ENCODE peak calls at places on chromosomes 11 and 22, in five cellular contexts. Y, F, H, M and B are unnamed samples.

GRCh38 chr22:48100685-48101417 is 1338.4 kb downstream of the TBC1D22A start:
- DNase-seq in M (no peak), H (no peak), F (no peak), Y (no peak), B (peak)

GRCh38 chr11:83063073-83063754 is 8.5 kb downstream of the RAB30 start:
- DNase-seq in M (no peak), H (peak), F (peak), Y (no peak), B (no peak)

GRCh38 chr22:37623075-37624016 is 14.7 kb downstream of the GGA1 start:
- DNase-seq in F (peak), Y (peak), H (no peak), M (peak), B (peak)

GRCh38 chr11:100777118-100777517 is 90.0 kb downstream of the ARHGAP42 start:
- DNase-seq in F (peak), Y (no peak), M (peak), H (no peak), B (no peak)

GRCh38 chr22:47400701-47401591 is 638.5 kb downstream of the TBC1D22A start:
- DNase-seq in M (no peak), Y (no peak), F (no peak), H (no peak), B (no peak)

GRCh38 chr11:67691149-67691548 is 16.7 kb upstream of the ALDH3B2 start:
- DNase-seq in F (no peak), H (no peak), Y (no peak), M (no peak), B (no peak)

GRCh38 chr11:68096962-68097361 is 24.2 kb downstream of the CHKA start:
- DNase-seq in F (no peak), H (no peak), M (no peak), Y (no peak), B (no peak)

GRCh38 chr11:113663567-113663966 is 42.5 kb downstream of the TMPRSS5 start:
- DNase-seq in M (no peak), F (no peak), Y (no peak), H (no peak), B (no peak)

GRCh38 chr22:37421468-37421877 is 5.8 kb downstream of the ELFN2 start:
- DNase-seq in M (no peak), Y (no peak), F (no peak), H (no peak), B (no peak)

GRCh38 chr22:48640890-48641771 is 1186.5 kb downstream of the BRD1 start:
- DNase-seq in H (no peak), M (no peak), F (no peak), Y (no peak), B (no peak)

GRCh38 chr11:86672007-86672621 is at the start of gene ME3:
- DNase-seq in Y (no peak), H (no peak), M (no peak), F (peak), B (peak)

GRCh38 chr11:47175746-47176327 is 842 bp downstream of the ARFGAP2 start:
- DNase-seq in F (no peak), H (no peak), Y (no peak), M (no peak), B (no peak)

GRCh38 chr11:47177846-47178245 is 1.2 kb upstream of the ARFGAP2 start:
- DNase-seq in F (no peak), H (no peak), Y (no peak), M (peak), B (no peak)

GRCh38 chr11:47178305-47178704 is 1.6 kb upstream of the ARFGAP2 start:
- DNase-seq in M (no peak), F (no peak), Y (no peak), H (no peak), B (no peak)

GRCh38 chr11:47177229-47177845 is 658 bp upstream of the ARFGAP2 start:
- DNase-seq in F (peak), Y (peak), H (peak), M (peak), B (no peak)

GRCh38 chr11:47176328-47177228 is at the start of gene ARFGAP2:
- DNase-seq in Y (peak), M (peak), F (peak), H (peak), B (no peak)
- TF ChIP-seq CEBPB in Y (no peak), M (no peak), F (no peak), H (no peak), B (no peak)

GRCh38 chr11:129143335-129143734 is 48.8 kb downstream of the ARHGAP32 start:
- DNase-seq in Y (no peak), M (peak), F (peak), H (no peak), B (no peak)
- TF ChIP-seq HDAC2 in Y (no peak), M (peak), F (no peak), H (no peak), B (no peak)

GRCh38 chr11:133903056-133903455 is 53.7 kb downstream of the IGSF9B start:
- DNase-seq in Y (no peak), M (no peak), F (no peak), H (no peak), B (no peak)

GRCh38 chr11:133900176-133901105 is 55.1 kb upstream of the SPATA19 start:
- DNase-seq in F (no peak), M (no peak), H (no peak), Y (no peak), B (no peak)

GRCh38 chr11:133901316-133901715 is 55.5 kb downstream of the IGSF9B start:
- DNase-seq in Y (no peak), M (no peak), H (no peak), F (no peak), B (no peak)

GRCh38 chr11:133902506-133902905 is 54.3 kb downstream of the IGSF9B start:
- DNase-seq in H (no peak), Y (no peak), F (no peak), M (no peak), B (no peak)

DNA sequence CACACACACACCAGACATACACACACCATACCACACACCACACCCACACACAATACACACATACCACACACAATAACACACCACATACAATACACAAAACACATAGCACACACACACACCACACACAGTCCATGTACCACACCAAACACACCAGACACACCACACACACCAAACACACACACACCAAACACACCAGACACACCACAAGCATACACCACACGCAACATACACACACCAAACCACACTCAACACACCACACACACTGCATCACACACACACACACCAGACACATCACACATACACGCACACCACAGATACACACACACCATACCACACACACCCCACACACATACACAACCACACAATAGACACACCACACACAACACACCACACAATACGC is 54.8 kb downstream of the IGSF9B start:
- DNase-seq in H (no peak), Y (no peak), F (no peak), M (no peak), B (no peak)
- TF ChIP-seq RFX5 in H (no peak), Y (no peak), F (no peak), M (no peak), B (no peak)

GRCh38 chr22:42074153-42074750 is at the start of gene PHETA2:
- DNase-seq in M (no peak), H (no peak), Y (no peak), F (no peak), B (no peak)
- TF ChIP-seq CEBPB in M (no peak), H (no peak), Y (no peak), F (no peak), B (no peak)

DNA sequence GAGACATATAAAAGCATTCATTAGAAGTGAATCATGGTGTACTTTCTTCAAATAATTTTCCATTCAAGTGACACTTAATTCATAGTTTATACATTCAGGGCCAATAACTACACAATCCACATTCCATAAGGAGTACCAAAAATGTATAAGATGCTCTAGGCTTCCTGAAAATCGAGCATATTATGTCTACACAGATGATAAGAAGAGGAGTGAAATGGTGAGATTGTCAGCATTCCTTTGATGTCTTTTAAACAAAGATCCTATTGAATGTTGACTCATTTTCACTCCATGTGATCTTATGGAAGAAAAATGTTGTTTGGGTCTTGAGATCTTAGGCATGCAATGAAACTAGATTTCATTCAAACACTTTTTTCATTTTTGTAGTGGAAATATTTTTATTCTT is 843.2 kb downstream of the KCNA4 start:
- DNase-seq in Y (no peak), F (peak), M (peak), H (no peak), B (no peak)
- TF ChIP-seq HDAC2 in Y (no peak), F (no peak), M (no peak), H (no peak), B (no peak)

GRCh38 chr11:75654314-75654713 is 14.5 kb downstream of the MAP6 start:
- DNase-seq in F (no peak), H (peak), M (no peak), Y (no peak), B (no peak)
- TF ChIP-seq RFX5 in F (no peak), H (no peak), M (no peak), Y (no peak), B (no peak)

GRCh38 chr22:46240506-46240905 is 9.6 kb downstream of the CDPF1 start:
- DNase-seq in Y (no peak), H (no peak), M (no peak), F (no peak), B (no peak)

GRCh38 chr22:46240917-46241316 is 9.2 kb downstream of the CDPF1 start:
- DNase-seq in M (no peak), Y (no peak), F (no peak), H (no peak), B (no peak)

GRCh38 chr22:46241397-46242007 is 8.6 kb downstream of the CDPF1 start:
- DNase-seq in M (no peak), F (no peak), H (no peak), Y (peak), B (no peak)

GRCh38 chr22:46239261-46240048 is 10.6 kb downstream of the CDPF1 start:
- DNase-seq in H (no peak), F (no peak), M (no peak), Y (peak), B (no peak)

DNA sequence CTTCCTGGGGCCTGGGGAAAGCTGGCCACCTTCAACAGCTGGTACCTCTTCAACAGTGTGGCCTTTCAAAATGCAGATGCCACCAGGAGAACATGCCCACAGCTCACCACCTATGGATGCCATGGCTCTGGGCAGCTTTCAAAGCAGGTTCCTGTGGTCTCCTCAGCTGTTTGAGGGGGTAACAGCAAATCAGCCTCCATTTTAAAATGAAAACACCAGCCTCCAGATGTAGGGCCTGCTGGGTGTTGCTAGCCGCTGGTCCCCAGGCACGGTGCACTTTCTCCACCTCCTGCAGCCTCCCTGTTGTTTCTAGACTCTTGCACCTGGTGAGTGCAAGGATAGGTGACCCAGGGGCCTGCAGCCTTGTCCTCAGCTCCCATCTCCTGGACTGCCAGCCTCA is 10.0 kb downstream of the CDPF1 start:
- DNase-seq in Y (no peak), M (no peak), F (no peak), H (no peak), B (no peak)
- TF ChIP-seq CEBPB in Y (no peak), M (no peak), F (no peak), H (no peak), B (no peak)

DNA sequence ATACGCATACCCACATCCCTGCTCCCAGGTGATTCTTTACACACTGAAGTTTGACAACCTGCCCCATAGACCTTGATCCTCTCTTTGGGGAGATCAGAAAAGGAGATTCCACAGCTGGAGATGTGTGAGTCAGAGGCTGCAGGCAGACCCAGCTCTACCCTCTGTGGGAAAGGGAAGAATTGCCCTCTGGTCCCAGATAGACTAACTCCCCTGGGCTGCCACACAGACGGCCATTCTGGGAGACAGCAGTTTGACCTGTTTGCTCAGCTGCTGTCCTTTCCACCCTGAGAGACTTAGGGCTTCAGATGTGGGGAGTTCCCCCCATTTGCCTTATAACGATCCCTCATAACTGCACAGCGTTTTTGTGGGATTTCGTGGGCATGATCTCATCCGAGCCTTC is 14.0 kb downstream of the FAM83F start:
- DNase-seq in Y (no peak), H (no peak), M (no peak), F (no peak), B (no peak)
- TF ChIP-seq HDAC2 in Y (no peak), H (no peak), M (no peak), F (no peak), B (no peak)

DNA sequence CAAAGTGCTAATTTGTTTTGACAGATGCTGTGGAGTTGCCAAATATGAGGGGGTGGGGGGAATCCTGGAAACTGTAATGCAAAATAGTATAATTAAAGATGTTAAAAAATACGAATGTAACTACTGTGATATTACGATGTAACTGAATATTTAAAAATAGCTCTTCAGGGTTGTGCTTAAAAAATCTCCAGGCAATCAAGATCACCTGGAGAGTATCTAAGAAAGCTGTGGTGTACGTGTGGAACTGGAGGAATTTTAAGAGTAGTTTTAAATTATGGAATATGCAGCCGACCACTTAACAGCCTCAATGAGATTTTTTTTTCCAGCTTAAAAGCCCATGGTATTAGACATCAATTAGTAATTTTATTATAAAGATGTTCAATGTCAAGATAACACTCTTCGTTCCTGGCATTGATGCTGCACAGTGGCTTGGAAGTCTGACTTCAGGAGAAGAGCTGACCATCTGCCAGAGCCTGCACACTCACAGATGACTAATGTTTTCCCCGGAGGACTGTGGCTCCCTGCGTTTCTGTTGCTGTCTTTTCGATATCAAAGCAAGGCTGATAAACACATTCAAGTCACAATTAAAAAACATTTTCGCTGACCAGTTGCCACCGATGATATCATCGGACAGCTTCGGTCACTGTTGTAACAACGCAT is 122.0 kb upstream of the RCN1 start:
- DNase-seq in H (no peak), M (no peak), F (no peak), Y (no peak), B (no peak)
- TF ChIP-seq RFX5 in H (no peak), M (no peak), F (no peak), Y (no peak), B (no peak)

GRCh38 chr11:64556044-64556720 is 34.8 kb upstream of the SLC22A12 start:
- DNase-seq in F (no peak), H (no peak), M (no peak), Y (no peak), B (no peak)
- TF ChIP-seq CEBPB in F (no peak), H (no peak), M (no peak), Y (no peak), B (no peak)